ENCODE peak calls at places on chromosomes 3 and 15, in eight cellular contexts. One of them, this sample, is unnamed. For H3K9me3, the result is how much of the 10 kb centered on the place peaks cover.

GRCh38 chr15:89121414-89121813 is 33.2 kb downstream of the ABHD2 start:
- DNase-seq in HCT116: no peak
- DNase-seq in fibroblast of lung: no peak
- DNase-seq in neuronal stem cell: no peak
- DNase-seq in endodermal cell: no peak
- DNase-seq in mammary epithelial cell: peak
- DNase-seq in IMR-90: no peak
- DNase-seq in GM12878: no peak
- DNase-seq in this sample: no peak

GRCh38 chr3:111218615-111219014 is 147.0 kb downstream of the NECTIN3 start:
- DNase-seq in HCT116: no peak
- DNase-seq in IMR-90: no peak
- DNase-seq in mammary epithelial cell: no peak
- DNase-seq in neuronal stem cell: no peak
- DNase-seq in endodermal cell: no peak
- DNase-seq in fibroblast of lung: no peak
- DNase-seq in GM12878: no peak
- DNase-seq in this sample: no peak

GRCh38 chr3:50245831-50246516 is 10.0 kb downstream of the GNAI2 start:
- DNase-seq in endodermal cell: peak
- DNase-seq in fibroblast of lung: peak
- DNase-seq in mammary epithelial cell: no peak
- DNase-seq in HCT116: no peak
- DNase-seq in neuronal stem cell: peak
- DNase-seq in GM12878: no peak
- DNase-seq in IMR-90: peak
- DNase-seq in this sample: peak

GRCh38 chr15:99257107-99257750 is 5.9 kb downstream of the LRRC28 start:
- DNase-seq in mammary epithelial cell: no peak
- DNase-seq in HCT116: no peak
- DNase-seq in fibroblast of lung: no peak
- DNase-seq in neuronal stem cell: no peak
- DNase-seq in GM12878: no peak
- DNase-seq in endodermal cell: no peak
- DNase-seq in IMR-90: no peak
- DNase-seq in this sample: no peak

GRCh38 chr15:50128266-50128665 is 9.2 kb upstream of the ATP8B4 start:
- DNase-seq in mammary epithelial cell: no peak
- DNase-seq in fibroblast of lung: no peak
- DNase-seq in HCT116: no peak
- DNase-seq in neuronal stem cell: no peak
- DNase-seq in GM12878: no peak
- DNase-seq in IMR-90: no peak
- DNase-seq in endodermal cell: peak
- DNase-seq in this sample: no peak

GRCh38 chr3:60998855-60999254 is 252.4 kb downstream of the FHIT start:
- DNase-seq in neuronal stem cell: no peak
- DNase-seq in IMR-90: no peak
- DNase-seq in GM12878: no peak
- DNase-seq in endodermal cell: no peak
- DNase-seq in mammary epithelial cell: no peak
- DNase-seq in HCT116: no peak
- DNase-seq in fibroblast of lung: peak
- DNase-seq in this sample: no peak

GRCh38 chr3:136262559-136262958 is 12.4 kb downstream of the PCCB start:
- DNase-seq in endodermal cell: no peak
- DNase-seq in mammary epithelial cell: no peak
- DNase-seq in neuronal stem cell: no peak
- DNase-seq in HCT116: no peak
- DNase-seq in fibroblast of lung: no peak
- DNase-seq in IMR-90: no peak
- DNase-seq in GM12878: no peak
- DNase-seq in this sample: no peak

GRCh38 chr15:70669006-70669602 is 94.3 kb downstream of the UACA start:
- DNase-seq in fibroblast of lung: no peak
- DNase-seq in neuronal stem cell: no peak
- DNase-seq in endodermal cell: no peak
- DNase-seq in mammary epithelial cell: no peak
- DNase-seq in GM12878: peak
- DNase-seq in HCT116: no peak
- DNase-seq in IMR-90: no peak
- DNase-seq in this sample: no peak

GRCh38 chr3:140766465-140766864 is 88.6 kb downstream of the TRIM42 start:
- DNase-seq in GM12878: no peak
- DNase-seq in mammary epithelial cell: no peak
- DNase-seq in neuronal stem cell: no peak
- DNase-seq in IMR-90: no peak
- DNase-seq in HCT116: no peak
- DNase-seq in endodermal cell: no peak
- DNase-seq in fibroblast of lung: no peak
- DNase-seq in this sample: no peak

GRCh38 chr3:42803800-42804112 is 534 bp downstream of the HIGD1A start:
- DNase-seq in fibroblast of lung: no peak
- DNase-seq in IMR-90: no peak
- DNase-seq in HCT116: no peak
- DNase-seq in GM12878: no peak
- DNase-seq in neuronal stem cell: peak
- DNase-seq in mammary epithelial cell: no peak
- DNase-seq in endodermal cell: peak
- DNase-seq in this sample: peak

GRCh38 chr15:28169361-28169760 is 70.2 kb upstream of the OCA2 start:
- DNase-seq in neuronal stem cell: no peak
- DNase-seq in endodermal cell: no peak
- DNase-seq in IMR-90: no peak
- DNase-seq in mammary epithelial cell: no peak
- DNase-seq in HCT116: no peak
- DNase-seq in GM12878: no peak
- DNase-seq in fibroblast of lung: no peak
- DNase-seq in this sample: no peak

GRCh38 chr3:170610321-170610884 is 24.5 kb upstream of the SLC7A14 start:
- DNase-seq in mammary epithelial cell: no peak
- DNase-seq in GM12878: no peak
- DNase-seq in fibroblast of lung: no peak
- DNase-seq in neuronal stem cell: no peak
- DNase-seq in HCT116: no peak
- DNase-seq in IMR-90: no peak
- DNase-seq in endodermal cell: no peak
- DNase-seq in this sample: peak

GRCh38 chr15:35362195-35362829 is 183.7 kb downstream of the DPH6 start:
- DNase-seq in neuronal stem cell: no peak
- DNase-seq in endodermal cell: no peak
- DNase-seq in GM12878: no peak
- DNase-seq in mammary epithelial cell: no peak
- DNase-seq in fibroblast of lung: no peak
- DNase-seq in IMR-90: peak
- DNase-seq in HCT116: no peak
- DNase-seq in this sample: peak

GRCh38 chr15:76904461-76905012 is 603 bp downstream of the SCAPER start:
- DNase-seq in neuronal stem cell: peak
- DNase-seq in GM12878: no peak
- DNase-seq in HCT116: no peak
- DNase-seq in endodermal cell: peak
- DNase-seq in fibroblast of lung: no peak
- DNase-seq in mammary epithelial cell: peak
- DNase-seq in IMR-90: peak
- DNase-seq in this sample: peak

GRCh38 chr3:156899951-156900350 is 73.8 kb downstream of the LEKR1 start:
- DNase-seq in GM12878: no peak
- DNase-seq in neuronal stem cell: no peak
- DNase-seq in IMR-90: no peak
- DNase-seq in fibroblast of lung: no peak
- DNase-seq in HCT116: no peak
- DNase-seq in mammary epithelial cell: no peak
- DNase-seq in endodermal cell: no peak
- DNase-seq in this sample: no peak

GRCh38 chr3:43180027-43180426 is 74.1 kb upstream of the POMGNT2 start:
- DNase-seq in endodermal cell: peak
- DNase-seq in mammary epithelial cell: peak
- DNase-seq in fibroblast of lung: peak
- DNase-seq in neuronal stem cell: no peak
- DNase-seq in IMR-90: peak
- DNase-seq in HCT116: no peak
- DNase-seq in GM12878: peak
- DNase-seq in this sample: peak

GRCh38 chr3:100754563-100755334 is 45.5 kb downstream of the TFG start:
- DNase-seq in GM12878: no peak
- DNase-seq in HCT116: no peak
- DNase-seq in neuronal stem cell: no peak
- DNase-seq in endodermal cell: no peak
- DNase-seq in mammary epithelial cell: no peak
- DNase-seq in fibroblast of lung: no peak
- DNase-seq in IMR-90: no peak
- DNase-seq in this sample: peak

GRCh38 chr3:194985031-194985578 is 285.9 kb downstream of the XXYLT1 start:
- DNase-seq in fibroblast of lung: peak
- DNase-seq in mammary epithelial cell: no peak
- DNase-seq in GM12878: no peak
- DNase-seq in IMR-90: peak
- DNase-seq in endodermal cell: peak
- DNase-seq in neuronal stem cell: peak
- DNase-seq in HCT116: peak
- DNase-seq in this sample: no peak

GRCh38 chr3:150035400-150035799 is 64.7 kb upstream of the PFN2 start:
- DNase-seq in neuronal stem cell: no peak
- DNase-seq in HCT116: no peak
- DNase-seq in mammary epithelial cell: no peak
- DNase-seq in IMR-90: no peak
- DNase-seq in endodermal cell: peak
- DNase-seq in fibroblast of lung: no peak
- DNase-seq in GM12878: no peak
- DNase-seq in this sample: no peak

GRCh38 chr3:123287962-123288302 is 86.2 kb downstream of the SEC22A start:
- DNase-seq in mammary epithelial cell: no peak
- DNase-seq in IMR-90: no peak
- DNase-seq in fibroblast of lung: no peak
- DNase-seq in endodermal cell: peak
- DNase-seq in GM12878: no peak
- DNase-seq in neuronal stem cell: no peak
- DNase-seq in HCT116: no peak
- DNase-seq in this sample: no peak

GRCh38 chr3:29334652-29335189 is 53.9 kb downstream of the RBMS3 start:
- DNase-seq in GM12878: no peak
- DNase-seq in neuronal stem cell: no peak
- DNase-seq in mammary epithelial cell: no peak
- DNase-seq in HCT116: no peak
- DNase-seq in endodermal cell: no peak
- DNase-seq in fibroblast of lung: no peak
- DNase-seq in IMR-90: no peak
- DNase-seq in this sample: no peak
- H3K9ac ChIP-seq in GM12878: no peak
- H3K9ac ChIP-seq in neuronal stem cell: no peak
- H3K9ac ChIP-seq in mammary epithelial cell: peak
- H3K9ac ChIP-seq in HCT116: no peak
- H3K9ac ChIP-seq in endodermal cell: no peak
- H3K9ac ChIP-seq in fibroblast of lung: no peak
- H3K9ac ChIP-seq in IMR-90: peak
- H3K9ac ChIP-seq in this sample: peak

DNA sequence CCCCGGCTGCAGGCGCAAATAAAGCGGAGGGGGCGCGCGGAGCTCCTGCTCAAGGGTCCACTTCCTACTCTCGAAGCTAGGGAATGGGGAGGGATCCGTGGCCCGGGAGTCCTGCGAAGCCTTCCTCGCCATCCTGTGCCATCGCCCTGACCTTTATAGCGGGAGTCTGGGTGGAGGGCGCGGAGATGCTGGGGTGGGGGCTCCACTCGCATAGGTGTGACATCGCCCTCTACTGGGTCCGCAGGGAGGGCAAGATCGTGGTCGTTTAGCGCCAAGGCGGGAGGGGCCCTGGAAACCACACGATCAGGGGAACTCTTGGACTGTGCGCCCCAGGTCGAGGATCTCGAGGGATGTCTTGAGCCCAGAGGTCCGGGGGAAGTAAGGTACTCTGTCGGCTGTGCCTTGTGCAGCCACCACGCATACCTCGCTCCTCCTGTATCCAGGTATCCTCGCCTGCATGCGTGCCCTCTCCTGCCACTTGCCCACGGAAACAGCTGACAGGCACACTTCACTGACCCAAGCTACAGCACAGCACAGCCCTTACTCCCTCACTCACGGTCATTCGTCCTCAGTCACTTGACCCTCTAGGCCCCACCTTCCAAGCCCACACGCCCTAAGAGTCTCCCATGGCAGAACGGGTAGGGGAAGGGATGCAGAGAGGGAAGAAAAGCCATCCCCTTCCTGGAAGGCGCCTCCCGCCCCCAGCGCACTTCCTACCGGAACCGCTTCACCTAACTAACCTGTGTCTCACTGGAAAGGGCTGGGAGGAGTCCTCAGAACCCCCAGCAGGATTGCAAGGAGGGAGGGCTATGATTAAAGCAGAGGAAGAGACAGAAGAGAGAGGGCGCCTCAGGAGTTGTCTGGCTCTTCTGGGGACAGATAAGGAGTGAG is 22.7 kb downstream of the EPHB3 start:
- DNase-seq in mammary epithelial cell: no peak
- DNase-seq in HCT116: no peak
- DNase-seq in fibroblast of lung: no peak
- DNase-seq in GM12878: no peak
- DNase-seq in endodermal cell: peak
- DNase-seq in neuronal stem cell: no peak
- DNase-seq in IMR-90: no peak
- DNase-seq in this sample: no peak
- H3K4me3 ChIP-seq in mammary epithelial cell: no peak
- H3K4me3 ChIP-seq in HCT116: no peak
- H3K4me3 ChIP-seq in fibroblast of lung: no peak
- H3K4me3 ChIP-seq in GM12878: no peak
- H3K4me3 ChIP-seq in endodermal cell: peak
- H3K4me3 ChIP-seq in neuronal stem cell: peak
- H3K4me3 ChIP-seq in IMR-90: no peak
- H3K4me3 ChIP-seq in this sample: peak

GRCh38 chr15:64580696-64581407 is 120.5 kb downstream of the ZNF609 start:
- DNase-seq in GM12878: no peak
- DNase-seq in HCT116: no peak
- DNase-seq in mammary epithelial cell: no peak
- DNase-seq in IMR-90: no peak
- DNase-seq in fibroblast of lung: no peak
- DNase-seq in neuronal stem cell: no peak
- DNase-seq in endodermal cell: no peak
- DNase-seq in this sample: no peak
- H3K9me3 ChIP-seq in GM12878: under half
- H3K9me3 ChIP-seq in HCT116: under half
- H3K9me3 ChIP-seq in mammary epithelial cell: under half
- H3K9me3 ChIP-seq in IMR-90: under half
- H3K9me3 ChIP-seq in fibroblast of lung: under half
- H3K9me3 ChIP-seq in neuronal stem cell: under half
- H3K9me3 ChIP-seq in endodermal cell: under half
- H3K9me3 ChIP-seq in this sample: under half

DNA sequence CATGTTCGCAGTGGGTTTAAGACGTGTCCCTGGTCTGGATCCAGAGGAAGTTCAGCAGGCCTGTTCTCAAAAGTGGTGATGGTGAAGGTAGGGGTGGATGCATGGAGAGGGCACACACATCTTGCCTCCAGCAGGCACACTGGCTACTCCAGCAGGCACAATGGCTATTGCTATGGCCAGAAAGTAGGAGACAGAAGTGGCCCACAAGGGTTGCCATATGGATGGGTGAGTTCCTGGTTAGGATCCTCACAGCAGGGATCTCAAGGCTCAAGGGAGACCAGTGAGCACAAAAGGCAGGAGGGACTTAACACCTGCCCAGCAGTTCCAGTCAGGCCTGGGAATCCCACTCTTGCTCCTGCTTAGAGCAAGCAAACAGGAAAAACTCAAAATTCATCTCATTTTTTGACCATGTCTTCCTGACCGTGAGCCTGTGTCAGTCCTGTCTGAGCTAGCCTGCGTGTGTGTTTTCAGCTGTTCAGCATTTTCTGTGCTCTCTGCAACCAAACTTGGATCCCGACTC is 107.8 kb downstream of the LRIG1 start:
- DNase-seq in neuronal stem cell: no peak
- DNase-seq in endodermal cell: no peak
- DNase-seq in GM12878: no peak
- DNase-seq in IMR-90: no peak
- DNase-seq in HCT116: no peak
- DNase-seq in fibroblast of lung: no peak
- DNase-seq in mammary epithelial cell: no peak
- DNase-seq in this sample: no peak
- H3K9ac ChIP-seq in neuronal stem cell: no peak
- H3K9ac ChIP-seq in endodermal cell: no peak
- H3K9ac ChIP-seq in GM12878: peak
- H3K9ac ChIP-seq in IMR-90: no peak
- H3K9ac ChIP-seq in HCT116: no peak
- H3K9ac ChIP-seq in fibroblast of lung: no peak
- H3K9ac ChIP-seq in mammary epithelial cell: no peak
- H3K9ac ChIP-seq in this sample: no peak

This sample was measured in adipocyte.